ENCODE peak calls at places on chromosomes 12 and 14, in four cellular contexts. Z is Daoy; X is activated CD4-positive, CD25-positive, alpha-beta regulatory T cell; T is fibroblast of lung. V is an unnamed sample.

GRCh38 chr14:105012171-105012985 is 8.5 kb downstream of the CDCA4 start:
- DNase-seq in X (no peak), T (no peak), Z (no peak), V (no peak)

GRCh38 chr12:104957388-104958008 is 592 bp downstream of the SLC41A2 start:
- DNase-seq in Z (peak), X (no peak), T (no peak), V (no peak)

GRCh38 chr12:12539411-12539810 is 23.3 kb downstream of the DUSP16 start:
- DNase-seq in T (no peak), X (no peak), Z (no peak), V (no peak)

GRCh38 chr12:52952082-52952801 is 3.3 kb downstream of the KRT18 start:
- DNase-seq in T (no peak), X (no peak), Z (no peak), V (no peak)

GRCh38 chr14:105167303-105168092 is 1.1 kb downstream of the JAG2 start:
- DNase-seq in Z (peak), T (no peak), X (no peak), V (no peak)

GRCh38 chr12:128111951-128112350 is 155.0 kb upstream of the TMEM132C start:
- DNase-seq in T (no peak), X (no peak), Z (no peak), V (no peak)

GRCh38 chr12:113248842-113249435 is 27.7 kb downstream of the TPCN1 start:
- DNase-seq in T (no peak), X (no peak), Z (no peak), V (no peak)

GRCh38 chr12:104680506-104680905 is 223.8 kb downstream of the CHST11 start:
- DNase-seq in Z (no peak), X (no peak), T (no peak), V (peak)

GRCh38 chr14:104942586-104942985 is 17.9 kb downstream of the PLD4 start:
- DNase-seq in T (no peak), X (no peak), Z (no peak), V (no peak)

GRCh38 chr14:99035712-99036593 is 236.0 kb downstream of the BCL11B start:
- DNase-seq in Z (peak), X (no peak), T (peak), V (no peak)

GRCh38 chr12:94247256-94247655 is 98.9 kb downstream of the PLXNC1 start:
- DNase-seq in Z (no peak), T (no peak), X (no peak), V (no peak)

GRCh38 chr12:39122562-39123204 is 217.3 kb upstream of the CPNE8 start:
- DNase-seq in Z (no peak), X (no peak), T (no peak), V (no peak)

GRCh38 chr12:92139634-92140555 is 5.8 kb downstream of the BTG1 start:
- DNase-seq in X (no peak), T (peak), Z (no peak), V (no peak)

GRCh38 chr12:121120989-121121755 is 11.5 kb upstream of the P2RX7 start:
- DNase-seq in Z (no peak), T (no peak), X (no peak), V (no peak)

GRCh38 chr12:30974746-30975500 is 48.4 kb downstream of the TSPAN11 start:
- DNase-seq in X (no peak), Z (no peak), T (no peak), V (no peak)

GRCh38 chr12:56749364-56749763 is 2.8 kb downstream of the PRIM1 start:
- DNase-seq in T (no peak), X (no peak), Z (no peak), V (no peak)

GRCh38 chr14:29442720-29443119 is 484.9 kb downstream of the PRKD1 start:
- DNase-seq in Z (peak), T (peak), X (no peak), V (no peak)

GRCh38 chr12:32264995-32265394 is 134.4 kb upstream of the FGD4 start:
- DNase-seq in Z (no peak), X (no peak), T (no peak), V (peak)